ENCODE peak calls at places on chromosomes 7 and 10, in seven cellular contexts. One of them, this sample, is unnamed.
A peak's percentile ranks its signal among the peaks of the same experiment; 100 is the strongest.

GRCh38 chr10:71512794-71513379 is 116.2 kb downstream of the CDH23 start:
- DNase-seq in cerebellar nuclear complex: no peak
- DNase-seq in stimulated activated naive CD8-positive, alpha-beta T cell treated with anti-CD3 and anti-CD28 coated beads, Interleukin-15, Interleukin-2, amounts not matched to agents 100 U/mL and 50 U/mL, for 24 hours: no peak
- DNase-seq in iris pigment epithelial cell: no peak
- DNase-seq in activated naive CD8-positive, alpha-beta T cell treated with anti-CD3 and anti-CD28 coated beads for 36 hours: no peak
- DNase-seq in right cardiac atrium: no peak
- DNase-seq in esophagus squamous epithelium: no peak
- DNase-seq in this sample: no peak

GRCh38 chr7:74653686-74654181 is 3.8 kb upstream of the GTF2I start:
- DNase-seq in cerebellar nuclear complex: no peak
- DNase-seq in stimulated activated naive CD8-positive, alpha-beta T cell treated with anti-CD3 and anti-CD28 coated beads, Interleukin-15, Interleukin-2, amounts not matched to agents 100 U/mL and 50 U/mL, for 24 hours: no peak
- DNase-seq in iris pigment epithelial cell: no peak
- DNase-seq in activated naive CD8-positive, alpha-beta T cell treated with anti-CD3 and anti-CD28 coated beads for 36 hours: no peak
- DNase-seq in right cardiac atrium: no peak
- DNase-seq in esophagus squamous epithelium: no peak
- DNase-seq in this sample: no peak

GRCh38 chr10:79559726-79560125 is 481 bp downstream of the SFTPA2 start:
- DNase-seq in cerebellar nuclear complex: peak; percentile 46
- DNase-seq in stimulated activated naive CD8-positive, alpha-beta T cell treated with anti-CD3 and anti-CD28 coated beads, Interleukin-15, Interleukin-2, amounts not matched to agents 100 U/mL and 50 U/mL, for 24 hours: no peak
- DNase-seq in iris pigment epithelial cell: peak; percentile 39
- DNase-seq in activated naive CD8-positive, alpha-beta T cell treated with anti-CD3 and anti-CD28 coated beads for 36 hours: no peak
- DNase-seq in right cardiac atrium: no peak
- DNase-seq in esophagus squamous epithelium: no peak
- DNase-seq in this sample: no peak

GRCh38 chr7:151558575-151558974 is 38.9 kb upstream of the RHEB start:
- DNase-seq in cerebellar nuclear complex: no peak
- DNase-seq in stimulated activated naive CD8-positive, alpha-beta T cell treated with anti-CD3 and anti-CD28 coated beads, Interleukin-15, Interleukin-2, amounts not matched to agents 100 U/mL and 50 U/mL, for 24 hours: no peak
- DNase-seq in iris pigment epithelial cell: peak; percentile 84
- DNase-seq in activated naive CD8-positive, alpha-beta T cell treated with anti-CD3 and anti-CD28 coated beads for 36 hours: no peak
- DNase-seq in right cardiac atrium: no peak
- DNase-seq in esophagus squamous epithelium: no peak
- DNase-seq in this sample: peak; percentile 70

GRCh38 chr10:7787150-7787856 is 490 bp downstream of the KIN start:
- DNase-seq in cerebellar nuclear complex: no peak
- DNase-seq in stimulated activated naive CD8-positive, alpha-beta T cell treated with anti-CD3 and anti-CD28 coated beads, Interleukin-15, Interleukin-2, amounts not matched to agents 100 U/mL and 50 U/mL, for 24 hours: peak; percentile 19
- DNase-seq in iris pigment epithelial cell: peak; percentile 40
- DNase-seq in activated naive CD8-positive, alpha-beta T cell treated with anti-CD3 and anti-CD28 coated beads for 36 hours: no peak
- DNase-seq in right cardiac atrium: no peak
- DNase-seq in esophagus squamous epithelium: no peak
- DNase-seq in this sample: no peak

GRCh38 chr10:56116684-56117083 is 244.4 kb downstream of the ZWINT start:
- DNase-seq in cerebellar nuclear complex: no peak
- DNase-seq in stimulated activated naive CD8-positive, alpha-beta T cell treated with anti-CD3 and anti-CD28 coated beads, Interleukin-15, Interleukin-2, amounts not matched to agents 100 U/mL and 50 U/mL, for 24 hours: no peak
- DNase-seq in iris pigment epithelial cell: no peak
- DNase-seq in activated naive CD8-positive, alpha-beta T cell treated with anti-CD3 and anti-CD28 coated beads for 36 hours: no peak
- DNase-seq in right cardiac atrium: no peak
- DNase-seq in esophagus squamous epithelium: no peak
- DNase-seq in this sample: no peak

GRCh38 chr7:134804854-134805253 is 25.4 kb downstream of the CALD1 start:
- DNase-seq in cerebellar nuclear complex: no peak
- DNase-seq in stimulated activated naive CD8-positive, alpha-beta T cell treated with anti-CD3 and anti-CD28 coated beads, Interleukin-15, Interleukin-2, amounts not matched to agents 100 U/mL and 50 U/mL, for 24 hours: no peak
- DNase-seq in iris pigment epithelial cell: peak; percentile 45
- DNase-seq in activated naive CD8-positive, alpha-beta T cell treated with anti-CD3 and anti-CD28 coated beads for 36 hours: no peak
- DNase-seq in right cardiac atrium: no peak
- DNase-seq in esophagus squamous epithelium: no peak
- DNase-seq in this sample: no peak

GRCh38 chr10:44278669-44279337 is 106.1 kb downstream of the CXCL12 start:
- DNase-seq in cerebellar nuclear complex: no peak
- DNase-seq in stimulated activated naive CD8-positive, alpha-beta T cell treated with anti-CD3 and anti-CD28 coated beads, Interleukin-15, Interleukin-2, amounts not matched to agents 100 U/mL and 50 U/mL, for 24 hours: no peak
- DNase-seq in iris pigment epithelial cell: no peak
- DNase-seq in activated naive CD8-positive, alpha-beta T cell treated with anti-CD3 and anti-CD28 coated beads for 36 hours: no peak
- DNase-seq in right cardiac atrium: no peak
- DNase-seq in esophagus squamous epithelium: no peak
- DNase-seq in this sample: no peak

GRCh38 chr10:113435881-113436280 is 117.0 kb upstream of the HABP2 start:
- DNase-seq in cerebellar nuclear complex: no peak
- DNase-seq in stimulated activated naive CD8-positive, alpha-beta T cell treated with anti-CD3 and anti-CD28 coated beads, Interleukin-15, Interleukin-2, amounts not matched to agents 100 U/mL and 50 U/mL, for 24 hours: no peak
- DNase-seq in iris pigment epithelial cell: no peak
- DNase-seq in activated naive CD8-positive, alpha-beta T cell treated with anti-CD3 and anti-CD28 coated beads for 36 hours: no peak
- DNase-seq in right cardiac atrium: no peak
- DNase-seq in esophagus squamous epithelium: no peak
- DNase-seq in this sample: no peak

GRCh38 chr10:101310528-101311439 is 43.2 kb upstream of the BTRC start:
- DNase-seq in cerebellar nuclear complex: peak; percentile 13
- DNase-seq in stimulated activated naive CD8-positive, alpha-beta T cell treated with anti-CD3 and anti-CD28 coated beads, Interleukin-15, Interleukin-2, amounts not matched to agents 100 U/mL and 50 U/mL, for 24 hours: peak; percentile 22
- DNase-seq in iris pigment epithelial cell: peak; percentile 32
- DNase-seq in activated naive CD8-positive, alpha-beta T cell treated with anti-CD3 and anti-CD28 coated beads for 36 hours: peak; percentile 11
- DNase-seq in right cardiac atrium: peak; percentile 27
- DNase-seq in esophagus squamous epithelium: no peak
- DNase-seq in this sample: no peak

GRCh38 chr7:123673137-123673732 is 17.6 kb downstream of the LMOD2 start:
- DNase-seq in cerebellar nuclear complex: no peak
- DNase-seq in stimulated activated naive CD8-positive, alpha-beta T cell treated with anti-CD3 and anti-CD28 coated beads, Interleukin-15, Interleukin-2, amounts not matched to agents 100 U/mL and 50 U/mL, for 24 hours: no peak
- DNase-seq in iris pigment epithelial cell: no peak
- DNase-seq in activated naive CD8-positive, alpha-beta T cell treated with anti-CD3 and anti-CD28 coated beads for 36 hours: no peak
- DNase-seq in right cardiac atrium: no peak
- DNase-seq in esophagus squamous epithelium: no peak
- DNase-seq in this sample: no peak

GRCh38 chr7:111439977-111440376 is 122.3 kb downstream of the IMMP2L start:
- DNase-seq in cerebellar nuclear complex: no peak
- DNase-seq in stimulated activated naive CD8-positive, alpha-beta T cell treated with anti-CD3 and anti-CD28 coated beads, Interleukin-15, Interleukin-2, amounts not matched to agents 100 U/mL and 50 U/mL, for 24 hours: no peak
- DNase-seq in iris pigment epithelial cell: peak; percentile 21
- DNase-seq in activated naive CD8-positive, alpha-beta T cell treated with anti-CD3 and anti-CD28 coated beads for 36 hours: no peak
- DNase-seq in right cardiac atrium: no peak
- DNase-seq in esophagus squamous epithelium: no peak
- DNase-seq in this sample: no peak

GRCh38 chr7:143383642-143383957 is 2.5 kb downstream of the ZYX start:
- DNase-seq in cerebellar nuclear complex: no peak
- DNase-seq in stimulated activated naive CD8-positive, alpha-beta T cell treated with anti-CD3 and anti-CD28 coated beads, Interleukin-15, Interleukin-2, amounts not matched to agents 100 U/mL and 50 U/mL, for 24 hours: no peak
- DNase-seq in iris pigment epithelial cell: no peak
- DNase-seq in activated naive CD8-positive, alpha-beta T cell treated with anti-CD3 and anti-CD28 coated beads for 36 hours: no peak
- DNase-seq in right cardiac atrium: no peak
- DNase-seq in esophagus squamous epithelium: no peak
- DNase-seq in this sample: no peak

GRCh38 chr7:121960678-121961461 is 87.9 kb downstream of the PTPRZ1 start:
- DNase-seq in cerebellar nuclear complex: no peak
- DNase-seq in stimulated activated naive CD8-positive, alpha-beta T cell treated with anti-CD3 and anti-CD28 coated beads, Interleukin-15, Interleukin-2, amounts not matched to agents 100 U/mL and 50 U/mL, for 24 hours: no peak
- DNase-seq in iris pigment epithelial cell: peak; percentile 87
- DNase-seq in activated naive CD8-positive, alpha-beta T cell treated with anti-CD3 and anti-CD28 coated beads for 36 hours: no peak
- DNase-seq in right cardiac atrium: no peak
- DNase-seq in esophagus squamous epithelium: no peak
- DNase-seq in this sample: peak; percentile 83

GRCh38 chr10:24307696-24308476 is 98.9 kb downstream of the KIAA1217 start:
- DNase-seq in cerebellar nuclear complex: no peak
- DNase-seq in stimulated activated naive CD8-positive, alpha-beta T cell treated with anti-CD3 and anti-CD28 coated beads, Interleukin-15, Interleukin-2, amounts not matched to agents 100 U/mL and 50 U/mL, for 24 hours: no peak
- DNase-seq in iris pigment epithelial cell: peak; percentile 35
- DNase-seq in activated naive CD8-positive, alpha-beta T cell treated with anti-CD3 and anti-CD28 coated beads for 36 hours: no peak
- DNase-seq in right cardiac atrium: peak; percentile 25
- DNase-seq in esophagus squamous epithelium: no peak
- DNase-seq in this sample: no peak

GRCh38 chr10:48457949-48458661 is 146.8 kb downstream of the ARHGAP22 start:
- DNase-seq in cerebellar nuclear complex: no peak
- DNase-seq in stimulated activated naive CD8-positive, alpha-beta T cell treated with anti-CD3 and anti-CD28 coated beads, Interleukin-15, Interleukin-2, amounts not matched to agents 100 U/mL and 50 U/mL, for 24 hours: no peak
- DNase-seq in iris pigment epithelial cell: no peak
- DNase-seq in activated naive CD8-positive, alpha-beta T cell treated with anti-CD3 and anti-CD28 coated beads for 36 hours: no peak
- DNase-seq in right cardiac atrium: no peak
- DNase-seq in esophagus squamous epithelium: no peak
- DNase-seq in this sample: no peak

GRCh38 chr7:117132385-117133120 is 179.3 kb downstream of the ST7 start:
- DNase-seq in cerebellar nuclear complex: no peak
- DNase-seq in stimulated activated naive CD8-positive, alpha-beta T cell treated with anti-CD3 and anti-CD28 coated beads, Interleukin-15, Interleukin-2, amounts not matched to agents 100 U/mL and 50 U/mL, for 24 hours: no peak
- DNase-seq in iris pigment epithelial cell: peak; percentile 97
- DNase-seq in activated naive CD8-positive, alpha-beta T cell treated with anti-CD3 and anti-CD28 coated beads for 36 hours: no peak
- DNase-seq in right cardiac atrium: no peak
- DNase-seq in esophagus squamous epithelium: no peak
- DNase-seq in this sample: peak; percentile 88

GRCh38 chr7:130884437-130885417 is 150.7 kb upstream of the KLF14 start:
- DNase-seq in cerebellar nuclear complex: no peak
- DNase-seq in stimulated activated naive CD8-positive, alpha-beta T cell treated with anti-CD3 and anti-CD28 coated beads, Interleukin-15, Interleukin-2, amounts not matched to agents 100 U/mL and 50 U/mL, for 24 hours: no peak
- DNase-seq in iris pigment epithelial cell: peak; percentile 70
- DNase-seq in activated naive CD8-positive, alpha-beta T cell treated with anti-CD3 and anti-CD28 coated beads for 36 hours: no peak
- DNase-seq in right cardiac atrium: no peak
- DNase-seq in esophagus squamous epithelium: no peak
- DNase-seq in this sample: no peak

GRCh38 chr7:118153551-118154177 is 30.3 kb upstream of the LSM8 start:
- DNase-seq in cerebellar nuclear complex: no peak
- DNase-seq in stimulated activated naive CD8-positive, alpha-beta T cell treated with anti-CD3 and anti-CD28 coated beads, Interleukin-15, Interleukin-2, amounts not matched to agents 100 U/mL and 50 U/mL, for 24 hours: peak; percentile 7
- DNase-seq in iris pigment epithelial cell: peak; percentile 47
- DNase-seq in activated naive CD8-positive, alpha-beta T cell treated with anti-CD3 and anti-CD28 coated beads for 36 hours: no peak
- DNase-seq in right cardiac atrium: no peak
- DNase-seq in esophagus squamous epithelium: no peak
- DNase-seq in this sample: no peak

GRCh38 chr10:101693701-101694055 is 1.3 kb downstream of the FBXW4 start:
- DNase-seq in cerebellar nuclear complex: no peak
- DNase-seq in stimulated activated naive CD8-positive, alpha-beta T cell treated with anti-CD3 and anti-CD28 coated beads, Interleukin-15, Interleukin-2, amounts not matched to agents 100 U/mL and 50 U/mL, for 24 hours: no peak
- DNase-seq in iris pigment epithelial cell: peak; percentile 48
- DNase-seq in activated naive CD8-positive, alpha-beta T cell treated with anti-CD3 and anti-CD28 coated beads for 36 hours: no peak
- DNase-seq in right cardiac atrium: no peak
- DNase-seq in esophagus squamous epithelium: no peak
- DNase-seq in this sample: no peak

GRCh38 chr10:87913170-87913921 is 49.9 kb downstream of the PTEN start:
- DNase-seq in cerebellar nuclear complex: no peak
- DNase-seq in stimulated activated naive CD8-positive, alpha-beta T cell treated with anti-CD3 and anti-CD28 coated beads, Interleukin-15, Interleukin-2, amounts not matched to agents 100 U/mL and 50 U/mL, for 24 hours: no peak
- DNase-seq in iris pigment epithelial cell: no peak
- DNase-seq in activated naive CD8-positive, alpha-beta T cell treated with anti-CD3 and anti-CD28 coated beads for 36 hours: no peak
- DNase-seq in right cardiac atrium: no peak
- DNase-seq in esophagus squamous epithelium: no peak
- DNase-seq in this sample: no peak

GRCh38 chr7:151993977-151994676 is 31.3 kb upstream of the GALNT11 start:
- DNase-seq in cerebellar nuclear complex: no peak
- DNase-seq in stimulated activated naive CD8-positive, alpha-beta T cell treated with anti-CD3 and anti-CD28 coated beads, Interleukin-15, Interleukin-2, amounts not matched to agents 100 U/mL and 50 U/mL, for 24 hours: no peak
- DNase-seq in iris pigment epithelial cell: no peak
- DNase-seq in activated naive CD8-positive, alpha-beta T cell treated with anti-CD3 and anti-CD28 coated beads for 36 hours: peak; percentile 14
- DNase-seq in right cardiac atrium: no peak
- DNase-seq in esophagus squamous epithelium: no peak
- DNase-seq in this sample: no peak

GRCh38 chr7:27107391-27107900 is 5.0 kb upstream of the HOXA2 start:
- DNase-seq in cerebellar nuclear complex: no peak
- DNase-seq in stimulated activated naive CD8-positive, alpha-beta T cell treated with anti-CD3 and anti-CD28 coated beads, Interleukin-15, Interleukin-2, amounts not matched to agents 100 U/mL and 50 U/mL, for 24 hours: no peak
- DNase-seq in iris pigment epithelial cell: no peak
- DNase-seq in activated naive CD8-positive, alpha-beta T cell treated with anti-CD3 and anti-CD28 coated beads for 36 hours: no peak
- DNase-seq in right cardiac atrium: no peak
- DNase-seq in esophagus squamous epithelium: no peak
- DNase-seq in this sample: no peak